ENCODE peak calls at places on chromosomes 11 and 22, in ten cellular contexts. One of them, this sample, is unnamed.

GRCh38 chr11:81707881-81708280 is 1025.8 kb downstream of the FAM181B start:
- DNase-seq in neuronal stem cell: no peak
- DNase-seq in neural progenitor cell: peak; percentile 13
- DNase-seq in mammary epithelial cell: no peak
- DNase-seq in endothelial cell of umbilical vein: no peak
- DNase-seq in HCT116: no peak
- DNase-seq in IMR-90: no peak
- DNase-seq in GM23248: no peak
- DNase-seq in adipocyte: no peak
- DNase-seq in NT2/D1: peak; percentile 0
- DNase-seq in this sample: no peak

GRCh38 chr11:606245-606644 is 9.5 kb downstream of the IRF7 start:
- DNase-seq in neuronal stem cell: no peak
- DNase-seq in neural progenitor cell: no peak
- DNase-seq in mammary epithelial cell: peak; percentile 89
- DNase-seq in endothelial cell of umbilical vein: no peak
- DNase-seq in HCT116: no peak
- DNase-seq in IMR-90: no peak
- DNase-seq in GM23248: peak; percentile 68
- DNase-seq in adipocyte: no peak
- DNase-seq in NT2/D1: no peak
- DNase-seq in this sample: no peak

GRCh38 chr11:134951305-134951700 is 539.3 kb upstream of the B3GAT1 start:
- DNase-seq in neuronal stem cell: no peak
- DNase-seq in neural progenitor cell: no peak
- DNase-seq in mammary epithelial cell: no peak
- DNase-seq in endothelial cell of umbilical vein: peak; percentile 16
- DNase-seq in HCT116: no peak
- DNase-seq in IMR-90: peak; percentile 78
- DNase-seq in GM23248: peak; percentile 87
- DNase-seq in adipocyte: peak; percentile 74
- DNase-seq in NT2/D1: no peak
- DNase-seq in this sample: peak; percentile 63

GRCh38 chr11:112719736-112720525 is 241.3 kb upstream of the NCAM1 start:
- DNase-seq in neuronal stem cell: no peak
- DNase-seq in neural progenitor cell: no peak
- DNase-seq in mammary epithelial cell: no peak
- DNase-seq in endothelial cell of umbilical vein: no peak
- DNase-seq in HCT116: no peak
- DNase-seq in IMR-90: no peak
- DNase-seq in GM23248: no peak
- DNase-seq in adipocyte: no peak
- DNase-seq in NT2/D1: no peak
- DNase-seq in this sample: no peak

GRCh38 chr11:10858505-10859360 is 880 bp upstream of the ZBED5 start:
- DNase-seq in neuronal stem cell: no peak
- DNase-seq in neural progenitor cell: peak; percentile 82
- DNase-seq in mammary epithelial cell: no peak
- DNase-seq in endothelial cell of umbilical vein: peak; percentile 63
- DNase-seq in HCT116: no peak
- DNase-seq in IMR-90: peak; percentile 19
- DNase-seq in GM23248: peak; percentile 80
- DNase-seq in adipocyte: peak; percentile 78
- DNase-seq in NT2/D1: peak; percentile 63
- DNase-seq in this sample: no peak

GRCh38 chr22:49380095-49380827 is 447.4 kb downstream of the BRD1 start:
- DNase-seq in neuronal stem cell: no peak
- DNase-seq in neural progenitor cell: no peak
- DNase-seq in mammary epithelial cell: no peak
- DNase-seq in endothelial cell of umbilical vein: no peak
- DNase-seq in HCT116: no peak
- DNase-seq in IMR-90: no peak
- DNase-seq in GM23248: no peak
- DNase-seq in adipocyte: no peak
- DNase-seq in NT2/D1: no peak
- DNase-seq in this sample: no peak

GRCh38 chr11:119795231-119795630 is 66.2 kb upstream of the NECTIN1 start:
- DNase-seq in neuronal stem cell: no peak
- DNase-seq in neural progenitor cell: no peak
- DNase-seq in mammary epithelial cell: peak; percentile 46
- DNase-seq in endothelial cell of umbilical vein: no peak
- DNase-seq in HCT116: no peak
- DNase-seq in IMR-90: peak; percentile 77
- DNase-seq in GM23248: peak; percentile 99
- DNase-seq in adipocyte: peak; percentile 75
- DNase-seq in NT2/D1: no peak
- DNase-seq in this sample: no peak

GRCh38 chr11:15707971-15708370 is 593.2 kb downstream of the INSC start:
- DNase-seq in neuronal stem cell: no peak
- DNase-seq in neural progenitor cell: peak; percentile 9
- DNase-seq in mammary epithelial cell: no peak
- DNase-seq in endothelial cell of umbilical vein: no peak
- DNase-seq in HCT116: no peak
- DNase-seq in IMR-90: peak; percentile 84
- DNase-seq in GM23248: no peak
- DNase-seq in adipocyte: peak; percentile 95
- DNase-seq in NT2/D1: no peak
- DNase-seq in this sample: no peak

GRCh38 chr11:71532016-71532610 is 5.0 kb downstream of the KRTAP5-7 start:
- DNase-seq in neuronal stem cell: no peak
- DNase-seq in neural progenitor cell: no peak
- DNase-seq in mammary epithelial cell: no peak
- DNase-seq in endothelial cell of umbilical vein: no peak
- DNase-seq in HCT116: no peak
- DNase-seq in IMR-90: no peak
- DNase-seq in GM23248: no peak
- DNase-seq in adipocyte: no peak
- DNase-seq in NT2/D1: no peak
- DNase-seq in this sample: no peak

DNA sequence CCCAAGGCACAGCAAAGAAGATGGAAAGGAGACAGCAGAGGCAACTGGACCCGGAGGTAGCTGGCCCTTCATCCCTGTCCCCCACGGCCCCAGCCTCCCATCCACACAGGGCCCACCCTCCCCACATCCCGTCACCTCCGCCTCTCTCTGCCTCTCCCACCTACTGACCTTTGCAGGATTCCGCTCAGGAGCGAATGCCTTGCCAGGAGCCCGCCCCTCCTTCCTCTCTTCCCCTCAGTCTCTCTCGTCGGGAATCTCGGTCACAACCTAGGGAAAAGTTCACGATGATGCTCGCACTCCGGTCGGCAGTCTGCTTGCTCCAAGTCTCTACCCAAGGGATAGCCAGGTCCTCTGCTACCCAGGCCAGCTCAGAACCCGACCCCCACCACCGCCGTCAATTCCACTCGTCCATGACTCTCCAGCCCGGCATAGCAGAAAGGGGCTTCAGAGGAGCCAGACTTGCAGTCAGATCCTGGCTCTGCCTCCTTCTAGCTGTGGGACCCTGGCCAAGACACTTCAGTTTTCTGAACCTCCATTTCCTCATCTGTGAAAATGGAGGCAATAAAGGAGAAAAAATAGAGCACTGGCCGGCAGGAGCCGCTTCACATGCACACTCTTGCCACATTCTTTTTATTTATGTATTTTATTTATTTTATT is 10.2 kb downstream of the AHNAK start:
- DNase-seq in neuronal stem cell: no peak
- DNase-seq in neural progenitor cell: no peak
- DNase-seq in mammary epithelial cell: no peak
- DNase-seq in endothelial cell of umbilical vein: no peak
- DNase-seq in HCT116: no peak
- DNase-seq in IMR-90: no peak
- DNase-seq in GM23248: peak; percentile 29
- DNase-seq in adipocyte: no peak
- DNase-seq in NT2/D1: no peak
- DNase-seq in this sample: no peak
- H3K36me3 ChIP-seq in neuronal stem cell: peaks cover 11% of the 10 kb centered on the region
- H3K36me3 ChIP-seq in neural progenitor cell: no peaks in the 10 kb centered on the region
- H3K36me3 ChIP-seq in mammary epithelial cell: peaks cover 39% of the 10 kb centered on the region
- H3K36me3 ChIP-seq in endothelial cell of umbilical vein: peaks cover 41% of the 10 kb centered on the region
- H3K36me3 ChIP-seq in HCT116: peaks cover 51% of the 10 kb centered on the region
- H3K36me3 ChIP-seq in IMR-90: peaks cover 57% of the 10 kb centered on the region
- H3K36me3 ChIP-seq in GM23248: peaks cover 39% of the 10 kb centered on the region
- H3K36me3 ChIP-seq in adipocyte: peaks cover 50% of the 10 kb centered on the region
- H3K36me3 ChIP-seq in NT2/D1: peaks cover 88% of the 10 kb centered on the region
- H3K36me3 ChIP-seq in this sample: peaks cover 44% of the 10 kb centered on the region

GRCh38 chr11:67276821-67277230 is 10.6 kb downstream of the GRK2 start:
- DNase-seq in neuronal stem cell: no peak
- DNase-seq in neural progenitor cell: peak; percentile 39
- DNase-seq in mammary epithelial cell: no peak
- DNase-seq in endothelial cell of umbilical vein: peak; percentile 66
- DNase-seq in HCT116: no peak
- DNase-seq in IMR-90: peak; percentile 45
- DNase-seq in GM23248: peak; percentile 84
- DNase-seq in adipocyte: no peak
- DNase-seq in NT2/D1: no peak
- DNase-seq in this sample: no peak
- H3K9ac ChIP-seq in neuronal stem cell: peak overlapping the region; percentile 77
- H3K9ac ChIP-seq in neural progenitor cell: no peak overlapping the region
- H3K9ac ChIP-seq in mammary epithelial cell: no peak overlapping the region
- H3K9ac ChIP-seq in endothelial cell of umbilical vein: peak overlapping the region; percentile 46
- H3K9ac ChIP-seq in HCT116: peak overlapping the region; percentile 38
- H3K9ac ChIP-seq in IMR-90: peak overlapping the region; percentile 79
- H3K9ac ChIP-seq in GM23248: peak overlapping the region; percentile 83
- H3K9ac ChIP-seq in adipocyte: peak overlapping the region; percentile 89
- H3K9ac ChIP-seq in NT2/D1: peak overlapping the region; percentile 6
- H3K9ac ChIP-seq in this sample: peak overlapping the region; percentile 81

GRCh38 chr22:30575859-30576258 is 1.4 kb upstream of the GAL3ST1 start:
- DNase-seq in neuronal stem cell: no peak
- DNase-seq in neural progenitor cell: no peak
- DNase-seq in mammary epithelial cell: no peak
- DNase-seq in endothelial cell of umbilical vein: no peak
- DNase-seq in HCT116: no peak
- DNase-seq in IMR-90: no peak
- DNase-seq in GM23248: no peak
- DNase-seq in adipocyte: no peak
- DNase-seq in NT2/D1: no peak
- DNase-seq in this sample: no peak
- H3K36me3 ChIP-seq in neuronal stem cell: peaks cover 48% of the 10 kb centered on the region
- H3K36me3 ChIP-seq in neural progenitor cell: no peaks in the 10 kb centered on the region
- H3K36me3 ChIP-seq in mammary epithelial cell: peaks cover 23% of the 10 kb centered on the region
- H3K36me3 ChIP-seq in endothelial cell of umbilical vein: peaks cover 36% of the 10 kb centered on the region
- H3K36me3 ChIP-seq in HCT116: peaks cover 48% of the 10 kb centered on the region
- H3K36me3 ChIP-seq in IMR-90: peaks cover 46% of the 10 kb centered on the region
- H3K36me3 ChIP-seq in GM23248: peaks cover 16% of the 10 kb centered on the region
- H3K36me3 ChIP-seq in adipocyte: peaks cover 54% of the 10 kb centered on the region
- H3K36me3 ChIP-seq in NT2/D1: peaks cover 55% of the 10 kb centered on the region
- H3K36me3 ChIP-seq in this sample: peaks cover 53% of the 10 kb centered on the region

DNA sequence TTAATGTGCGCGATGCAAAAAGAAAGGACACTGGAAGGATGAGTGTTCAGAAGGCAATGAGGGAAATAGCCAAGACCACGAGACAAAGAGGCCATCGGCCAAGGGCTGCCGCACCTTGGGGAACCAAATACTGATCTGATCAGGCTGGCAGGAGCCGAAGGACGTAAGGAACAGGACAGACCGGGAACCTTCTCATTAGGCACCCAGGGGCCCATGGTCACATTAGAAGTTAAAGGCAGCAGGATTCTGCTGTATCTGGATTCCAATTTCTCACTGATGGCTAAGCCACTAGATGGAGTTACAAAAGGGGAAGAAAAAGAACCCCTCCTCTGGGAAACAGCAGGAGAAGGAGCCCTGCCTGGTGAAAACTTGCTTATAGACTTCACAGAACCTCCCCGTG is 28.8 kb upstream of the CPT1A start:
- DNase-seq in neuronal stem cell: no peak
- DNase-seq in neural progenitor cell: no peak
- DNase-seq in mammary epithelial cell: no peak
- DNase-seq in endothelial cell of umbilical vein: peak; percentile 39
- DNase-seq in HCT116: no peak
- DNase-seq in IMR-90: no peak
- DNase-seq in GM23248: peak; percentile 30
- DNase-seq in adipocyte: no peak
- DNase-seq in NT2/D1: no peak
- DNase-seq in this sample: no peak
- H3K9ac ChIP-seq in neuronal stem cell: no peak overlapping the region
- H3K9ac ChIP-seq in neural progenitor cell: no peak overlapping the region
- H3K9ac ChIP-seq in mammary epithelial cell: no peak overlapping the region
- H3K9ac ChIP-seq in endothelial cell of umbilical vein: peak overlapping the region; percentile 67
- H3K9ac ChIP-seq in HCT116: peak overlapping the region; percentile 46
- H3K9ac ChIP-seq in IMR-90: no peak overlapping the region
- H3K9ac ChIP-seq in GM23248: peak overlapping the region; percentile 65
- H3K9ac ChIP-seq in adipocyte: peak overlapping the region; percentile 76
- H3K9ac ChIP-seq in NT2/D1: no peak overlapping the region
- H3K9ac ChIP-seq in this sample: no peak overlapping the region

DNA sequence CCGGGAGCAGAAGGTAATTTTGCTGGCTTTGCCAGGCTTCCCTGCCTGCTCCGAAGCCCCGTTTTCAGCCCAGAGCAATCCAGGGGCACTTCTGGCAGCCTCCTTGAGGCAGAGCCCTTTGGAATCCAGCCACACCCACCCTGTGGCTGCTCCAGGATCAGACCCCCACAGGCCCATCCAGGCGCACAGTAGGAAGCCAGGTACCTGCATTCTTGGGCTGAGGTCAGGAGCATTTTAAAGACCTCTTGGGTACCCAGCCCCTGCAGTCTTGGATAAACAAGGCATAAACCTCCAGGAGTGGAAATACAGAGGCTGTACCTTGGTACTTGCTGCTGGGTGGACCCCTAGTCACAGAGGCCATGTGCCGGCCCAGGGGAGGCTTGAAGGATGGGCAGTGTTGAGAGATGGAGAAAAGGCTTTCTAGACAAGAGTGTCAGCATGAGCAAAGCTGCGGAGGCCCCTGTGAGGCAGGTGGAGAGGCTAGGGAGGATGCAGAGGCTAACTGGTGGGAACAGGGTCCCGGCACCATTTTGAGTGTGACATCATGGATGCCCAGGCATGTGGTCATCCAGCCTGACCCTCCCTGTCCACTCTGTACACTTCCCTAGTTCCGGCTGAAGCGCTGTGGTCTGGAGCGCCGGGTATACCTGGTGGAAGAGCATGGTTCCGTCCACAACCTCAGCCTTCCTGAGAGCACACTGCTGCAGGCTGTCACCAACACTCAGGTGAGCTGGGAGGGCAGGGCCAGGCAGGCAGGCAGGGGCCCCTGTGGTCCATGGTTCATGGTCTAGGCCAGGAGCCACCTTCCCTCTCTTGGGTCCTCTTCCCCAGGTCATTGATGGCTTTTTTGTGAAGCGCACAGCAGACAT is 3.9 kb downstream of the MUS81 start:
- DNase-seq in neuronal stem cell: no peak
- DNase-seq in neural progenitor cell: peak; percentile 0
- DNase-seq in mammary epithelial cell: no peak
- DNase-seq in endothelial cell of umbilical vein: no peak
- DNase-seq in HCT116: no peak
- DNase-seq in IMR-90: no peak
- DNase-seq in GM23248: no peak
- DNase-seq in adipocyte: no peak
- DNase-seq in NT2/D1: no peak
- DNase-seq in this sample: no peak
- H3K36me3 ChIP-seq in neuronal stem cell: peaks cover 40% of the 10 kb centered on the region
- H3K36me3 ChIP-seq in neural progenitor cell: no peaks in the 10 kb centered on the region
- H3K36me3 ChIP-seq in mammary epithelial cell: peaks cover 11% of the 10 kb centered on the region
- H3K36me3 ChIP-seq in endothelial cell of umbilical vein: peaks cover 46% of the 10 kb centered on the region
- H3K36me3 ChIP-seq in HCT116: peaks cover 18% of the 10 kb centered on the region
- H3K36me3 ChIP-seq in IMR-90: peaks cover 73% of the 10 kb centered on the region
- H3K36me3 ChIP-seq in GM23248: peaks cover 26% of the 10 kb centered on the region
- H3K36me3 ChIP-seq in adipocyte: peaks cover 72% of the 10 kb centered on the region
- H3K36me3 ChIP-seq in NT2/D1: peaks cover 74% of the 10 kb centered on the region
- H3K36me3 ChIP-seq in this sample: peaks cover 43% of the 10 kb centered on the region

DNA sequence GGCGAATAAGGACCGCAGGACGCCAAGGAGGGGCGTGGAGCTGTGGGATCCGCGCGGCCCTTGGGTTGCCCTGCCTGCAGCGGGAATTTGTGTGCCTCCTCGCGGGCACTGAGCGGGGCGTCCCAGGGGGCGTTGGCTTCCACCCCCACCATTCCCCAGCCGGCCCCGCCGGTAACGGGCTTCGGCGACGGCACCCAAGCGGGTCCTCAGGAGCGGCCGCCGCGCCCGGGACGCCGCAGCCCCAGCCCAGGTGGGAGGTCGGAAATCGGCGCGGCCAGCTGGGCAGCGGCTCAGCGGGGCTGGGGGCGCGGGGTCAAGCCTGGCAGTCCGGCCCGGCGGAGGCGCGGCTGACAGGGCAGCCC is 320 bp downstream of the CLTCL1 start:
- DNase-seq in neuronal stem cell: no peak
- DNase-seq in neural progenitor cell: peak; percentile 73
- DNase-seq in mammary epithelial cell: peak; percentile 14
- DNase-seq in endothelial cell of umbilical vein: no peak
- DNase-seq in HCT116: no peak
- DNase-seq in IMR-90: no peak
- DNase-seq in GM23248: peak; percentile 71
- DNase-seq in adipocyte: peak; percentile 73
- DNase-seq in NT2/D1: no peak
- DNase-seq in this sample: no peak
- H3K9ac ChIP-seq in neuronal stem cell: peak overlapping the region; percentile 82
- H3K9ac ChIP-seq in neural progenitor cell: peak overlapping the region; percentile 38
- H3K9ac ChIP-seq in mammary epithelial cell: peak overlapping the region; percentile 54
- H3K9ac ChIP-seq in endothelial cell of umbilical vein: peak overlapping the region; percentile 65
- H3K9ac ChIP-seq in HCT116: peak overlapping the region; percentile 65
- H3K9ac ChIP-seq in IMR-90: peak overlapping the region; percentile 39
- H3K9ac ChIP-seq in GM23248: peak overlapping the region; percentile 84
- H3K9ac ChIP-seq in adipocyte: peak overlapping the region; percentile 88
- H3K9ac ChIP-seq in NT2/D1: peak overlapping the region; percentile 89
- H3K9ac ChIP-seq in this sample: peak overlapping the region; percentile 73